ENCODE peak calls at places on chromosomes 7 and 10, in five cellular contexts. One of them, this sample, is unnamed.

GRCh38 chr7:148979827-148980226 is 48.5 kb downstream of the PDIA4 start:
- DNase-seq in RPMI8226: no peak
- DNase-seq in Peyer's patch: no peak
- DNase-seq in NT2/D1: no peak
- DNase-seq in COR-L47: no peak
- DNase-seq in this sample: no peak

GRCh38 chr10:22379059-22379458 is 33.8 kb downstream of the SPAG6 start:
- DNase-seq in RPMI8226: no peak
- DNase-seq in Peyer's patch: no peak
- DNase-seq in NT2/D1: peak
- DNase-seq in COR-L47: no peak
- DNase-seq in this sample: no peak

GRCh38 chr7:139358541-139359365 is 941 bp upstream of the LUC7L2 start:
- DNase-seq in RPMI8226: peak
- DNase-seq in Peyer's patch: peak
- DNase-seq in NT2/D1: no peak
- DNase-seq in COR-L47: no peak
- DNase-seq in this sample: no peak

GRCh38 chr7:66055321-66055956 is 20.2 kb upstream of the ASL start:
- DNase-seq in RPMI8226: no peak
- DNase-seq in Peyer's patch: no peak
- DNase-seq in NT2/D1: no peak
- DNase-seq in COR-L47: no peak
- DNase-seq in this sample: no peak

GRCh38 chr10:80416401-80417098 is 8.2 kb downstream of the PRXL2A start:
- DNase-seq in RPMI8226: no peak
- DNase-seq in Peyer's patch: no peak
- DNase-seq in NT2/D1: no peak
- DNase-seq in COR-L47: no peak
- DNase-seq in this sample: no peak

GRCh38 chr10:128704716-128705115 is 578.5 kb upstream of the MKI67 start:
- DNase-seq in RPMI8226: no peak
- DNase-seq in Peyer's patch: no peak
- DNase-seq in NT2/D1: no peak
- DNase-seq in COR-L47: no peak
- DNase-seq in this sample: no peak

GRCh38 chr10:17633353-17633752 is 10.6 kb upstream of the STAM start:
- DNase-seq in RPMI8226: no peak
- DNase-seq in Peyer's patch: no peak
- DNase-seq in NT2/D1: no peak
- DNase-seq in COR-L47: no peak
- DNase-seq in this sample: no peak

GRCh38 chr10:16989826-16990293 is 139.8 kb downstream of the CUBN start:
- DNase-seq in RPMI8226: no peak
- DNase-seq in Peyer's patch: no peak
- DNase-seq in NT2/D1: no peak
- DNase-seq in COR-L47: no peak
- DNase-seq in this sample: no peak

GRCh38 chr7:43639858-43640491 is 57.1 kb downstream of the STK17A start:
- DNase-seq in RPMI8226: no peak
- DNase-seq in Peyer's patch: peak
- DNase-seq in NT2/D1: peak
- DNase-seq in COR-L47: peak
- DNase-seq in this sample: peak

GRCh38 chr10:93718937-93719725 is 16.7 kb upstream of the FRA10AC1 start:
- DNase-seq in RPMI8226: peak
- DNase-seq in Peyer's patch: peak
- DNase-seq in NT2/D1: no peak
- DNase-seq in COR-L47: no peak
- DNase-seq in this sample: no peak

GRCh38 chr10:1360581-1361164 is 304.5 kb downstream of the WDR37 start:
- DNase-seq in RPMI8226: no peak
- DNase-seq in Peyer's patch: no peak
- DNase-seq in NT2/D1: peak
- DNase-seq in COR-L47: no peak
- DNase-seq in this sample: no peak

GRCh38 chr7:121288894-121289293 is 39.9 kb upstream of the WNT16 start:
- DNase-seq in RPMI8226: no peak
- DNase-seq in Peyer's patch: no peak
- DNase-seq in NT2/D1: no peak
- DNase-seq in COR-L47: no peak
- DNase-seq in this sample: no peak

GRCh38 chr10:99571816-99572215 is 39.1 kb downstream of the NKX2-3 start:
- DNase-seq in RPMI8226: no peak
- DNase-seq in Peyer's patch: no peak
- DNase-seq in NT2/D1: no peak
- DNase-seq in COR-L47: no peak
- DNase-seq in this sample: no peak

GRCh38 chr10:490256-490655 is 199.2 kb downstream of the DIP2C start:
- DNase-seq in RPMI8226: no peak
- DNase-seq in Peyer's patch: peak
- DNase-seq in NT2/D1: no peak
- DNase-seq in COR-L47: no peak
- DNase-seq in this sample: peak

GRCh38 chr10:22714524-22715289 is at the start of gene PIP4K2A:
- DNase-seq in RPMI8226: peak
- DNase-seq in Peyer's patch: peak
- DNase-seq in NT2/D1: peak
- DNase-seq in COR-L47: peak
- DNase-seq in this sample: peak

GRCh38 chr7:17725761-17726160 is 214.5 kb downstream of the SNX13 start:
- DNase-seq in RPMI8226: no peak
- DNase-seq in Peyer's patch: no peak
- DNase-seq in NT2/D1: no peak
- DNase-seq in COR-L47: no peak
- DNase-seq in this sample: no peak

GRCh38 chr10:128052696-128053095 is 73.5 kb downstream of the MKI67 start:
- DNase-seq in RPMI8226: no peak
- DNase-seq in Peyer's patch: no peak
- DNase-seq in NT2/D1: no peak
- DNase-seq in COR-L47: no peak
- DNase-seq in this sample: no peak

GRCh38 chr7:96989859-96990317 is 15.5 kb upstream of the DLX6 start:
- DNase-seq in RPMI8226: no peak
- DNase-seq in Peyer's patch: no peak
- DNase-seq in NT2/D1: no peak
- DNase-seq in COR-L47: no peak
- DNase-seq in this sample: no peak

GRCh38 chr7:74625446-74625845 is 32.1 kb upstream of the GTF2I start:
- DNase-seq in RPMI8226: peak
- DNase-seq in Peyer's patch: no peak
- DNase-seq in NT2/D1: no peak
- DNase-seq in COR-L47: peak
- DNase-seq in this sample: no peak

GRCh38 chr10:97919012-97919411 is 69.4 kb downstream of the GOLGA7B start:
- DNase-seq in RPMI8226: no peak
- DNase-seq in Peyer's patch: no peak
- DNase-seq in NT2/D1: no peak
- DNase-seq in COR-L47: no peak
- DNase-seq in this sample: no peak

GRCh38 chr10:88922041-88922440 is 30.5 kb downstream of the ACTA2 start:
- DNase-seq in RPMI8226: no peak
- DNase-seq in Peyer's patch: no peak
- DNase-seq in NT2/D1: no peak
- DNase-seq in COR-L47: no peak
- DNase-seq in this sample: no peak

GRCh38 chr10:12513775-12514663 is 164.7 kb downstream of the CAMK1D start:
- DNase-seq in RPMI8226: no peak
- DNase-seq in Peyer's patch: no peak
- DNase-seq in NT2/D1: no peak
- DNase-seq in COR-L47: peak
- DNase-seq in this sample: peak

GRCh38 chr7:6015917-6016652 is 7.0 kb downstream of the AIMP2 start:
- DNase-seq in RPMI8226: no peak
- DNase-seq in Peyer's patch: no peak
- DNase-seq in NT2/D1: no peak
- DNase-seq in COR-L47: no peak
- DNase-seq in this sample: no peak

GRCh38 chr7:39734605-39735004 is 111.2 kb downstream of the RALA start:
- DNase-seq in RPMI8226: no peak
- DNase-seq in Peyer's patch: no peak
- DNase-seq in NT2/D1: no peak
- DNase-seq in COR-L47: no peak
- DNase-seq in this sample: no peak

GRCh38 chr10:77313066-77313750 is 324.4 kb downstream of the KCNMA1 start:
- DNase-seq in RPMI8226: no peak
- DNase-seq in Peyer's patch: no peak
- DNase-seq in NT2/D1: no peak
- DNase-seq in COR-L47: no peak
- DNase-seq in this sample: no peak

GRCh38 chr10:101601541-101601940 is 13.4 kb downstream of the DPCD start:
- DNase-seq in RPMI8226: no peak
- DNase-seq in Peyer's patch: no peak
- DNase-seq in NT2/D1: no peak
- DNase-seq in COR-L47: no peak
- DNase-seq in this sample: no peak

GRCh38 chr10:112963835-112964234 is 13.8 kb downstream of the TCF7L2 start:
- DNase-seq in RPMI8226: no peak
- DNase-seq in Peyer's patch: no peak
- DNase-seq in NT2/D1: no peak
- DNase-seq in COR-L47: no peak
- DNase-seq in this sample: no peak

GRCh38 chr7:27678617-27679260 is 16.1 kb upstream of the HIBADH start:
- DNase-seq in RPMI8226: no peak
- DNase-seq in Peyer's patch: no peak
- DNase-seq in NT2/D1: no peak
- DNase-seq in COR-L47: no peak
- DNase-seq in this sample: no peak

GRCh38 chr7:92621641-92622429 is 31.6 kb upstream of the FAM133B start:
- DNase-seq in RPMI8226: no peak
- DNase-seq in Peyer's patch: no peak
- DNase-seq in NT2/D1: no peak
- DNase-seq in COR-L47: no peak
- DNase-seq in this sample: no peak

GRCh38 chr7:87833130-87833529 is 43.0 kb downstream of the SLC25A40 start:
- DNase-seq in RPMI8226: no peak
- DNase-seq in Peyer's patch: no peak
- DNase-seq in NT2/D1: no peak
- DNase-seq in COR-L47: no peak
- DNase-seq in this sample: no peak

GRCh38 chr10:75399461-75400162 is 2.0 kb downstream of the ZNF503 start:
- DNase-seq in RPMI8226: peak
- DNase-seq in Peyer's patch: peak
- DNase-seq in NT2/D1: no peak
- DNase-seq in COR-L47: peak
- DNase-seq in this sample: peak